ENCODE peak calls at places on chromosomes 16 and 17, in six cellular contexts. U, A, J, G, I and X are unnamed samples.

GRCh38 chr17:69047368-69048263 is 13.1 kb downstream of the ABCA9 start:
- DNase-seq in U (peak; percentile 70), A (no peak), J (peak; percentile 100), G (no peak), I (no peak), X (peak; percentile 75)

GRCh38 chr17:4209611-4210010 is 54.2 kb downstream of the ANKFY1 start:
- DNase-seq in U (no peak), A (no peak), J (no peak), G (no peak), I (no peak), X (no peak)

GRCh38 chr17:21302711-21303425 is 18.4 kb downstream of the MAP2K3 start:
- DNase-seq in U (no peak), A (no peak), J (no peak), G (no peak), I (no peak), X (no peak)

GRCh38 chr17:4920351-4921048 is 11.6 kb upstream of the GP1BA start:
- DNase-seq in U (no peak), A (no peak), J (peak; percentile 65), G (no peak), I (no peak), X (peak; percentile 38)

GRCh38 chr17:74427763-74428153 is 4.1 kb upstream of the GPRC5C start:
- DNase-seq in U (no peak), A (no peak), J (no peak), G (no peak), I (no peak), X (no peak)

GRCh38 chr16:72073831-72074230 is 10.8 kb downstream of the HPR start:
- DNase-seq in U (no peak), A (no peak), J (no peak), G (no peak), I (no peak), X (no peak)

GRCh38 chr17:34974794-34975428 is 5.4 kb upstream of the LIG3 start:
- DNase-seq in U (no peak), A (no peak), J (no peak), G (no peak), I (peak; percentile 6), X (no peak)

GRCh38 chr17:65886240-65886639 is 305.7 kb downstream of the CEP112 start:
- DNase-seq in U (no peak), A (no peak), J (no peak), G (no peak), I (no peak), X (peak; percentile 12)

GRCh38 chr17:80830020-80830780 is 161.4 kb upstream of the CHMP6 start:
- DNase-seq in U (no peak), A (no peak), J (no peak), G (no peak), I (no peak), X (no peak)

GRCh38 chr17:69567130-69567529 is 152.6 kb downstream of the MAP2K6 start:
- DNase-seq in U (no peak), A (no peak), J (no peak), G (no peak), I (no peak), X (peak; percentile 31)

DNA sequence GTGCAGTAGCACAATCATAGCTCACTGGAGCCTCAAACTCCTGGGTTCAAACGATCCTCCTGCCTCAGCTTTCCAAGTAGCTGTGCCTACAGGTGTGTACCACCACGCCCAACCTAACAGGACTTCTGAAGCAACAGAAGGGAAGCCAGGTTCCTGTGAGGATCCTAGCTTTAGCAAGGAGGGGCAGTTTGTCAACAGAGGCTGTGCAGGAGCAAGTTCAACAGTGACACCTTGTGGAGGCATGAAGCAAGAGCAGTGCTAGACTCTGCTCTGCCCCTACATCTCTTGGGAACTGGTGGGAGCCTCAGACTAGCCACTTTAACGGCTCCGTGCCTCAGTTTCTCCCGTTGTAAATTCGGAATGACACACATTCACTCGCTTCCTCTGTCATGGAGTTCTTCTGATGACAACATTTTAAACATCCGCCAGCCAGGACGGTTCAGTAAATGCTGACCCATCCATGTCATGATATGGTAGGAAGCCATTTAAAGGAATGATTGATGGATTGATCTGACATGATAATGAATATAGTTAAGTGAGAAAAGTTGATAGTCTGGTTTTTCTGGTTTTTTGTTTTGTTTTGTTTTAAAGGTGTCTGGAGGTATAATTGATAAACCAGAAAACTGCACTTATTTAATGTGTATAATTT is 218.7 kb downstream of the MRTFB start:
- DNase-seq in U (peak; percentile 70), A (no peak), J (peak; percentile 66), G (peak; percentile 64), I (peak; percentile 69), X (peak; percentile 24)
- TF ChIP-seq CEBPB in U (peak; percentile 32), A (no peak), J (no peak), G (no peak), I (peak; percentile 67), X (no peak)

GRCh38 chr17:29766796-29767327 is 144.2 kb upstream of the CORO6 start:
- DNase-seq in U (no peak), A (no peak), J (no peak), G (no peak), I (no peak), X (peak; percentile 5)

GRCh38 chr17:29763273-29763672 is 140.6 kb upstream of the CORO6 start:
- DNase-seq in U (no peak), A (no peak), J (no peak), G (no peak), I (no peak), X (no peak)

GRCh38 chr17:29760771-29761682 is 138.3 kb upstream of the CORO6 start:
- DNase-seq in U (no peak), A (peak; percentile 55), J (peak; percentile 60), G (no peak), I (peak; percentile 82), X (peak; percentile 83)

GRCh38 chr17:29764217-29764616 is 141.5 kb upstream of the CORO6 start:
- DNase-seq in U (no peak), A (no peak), J (no peak), G (no peak), I (no peak), X (no peak)

DNA sequence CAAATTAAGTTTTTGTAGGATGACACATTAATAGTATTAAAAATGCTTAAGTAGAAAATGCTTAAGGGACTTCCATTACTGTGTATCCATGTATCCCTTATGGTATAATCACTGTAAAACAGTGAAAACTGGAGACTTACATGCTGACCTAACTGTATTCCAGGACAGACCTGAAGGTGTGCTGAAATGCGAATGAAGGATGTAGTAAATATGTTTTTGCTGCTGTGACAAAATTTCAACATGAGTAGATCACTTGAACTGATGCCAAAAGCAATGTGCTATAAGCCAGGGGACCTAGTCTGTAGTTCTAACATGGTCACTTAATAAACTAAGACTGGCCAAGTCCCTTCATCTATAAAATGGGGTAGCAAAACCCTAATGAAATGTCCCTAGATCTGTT is 142.0 kb upstream of the CORO6 start:
- DNase-seq in U (no peak), A (no peak), J (no peak), G (no peak), I (no peak), X (no peak)
- H3K9ac ChIP-seq in U (no peak overlapping the region), A (no peak overlapping the region), J (no peak overlapping the region), G (no peak overlapping the region), I (no peak overlapping the region), X (no peak overlapping the region)

GRCh38 chr17:29732613-29733012 is 109.9 kb upstream of the CORO6 start:
- DNase-seq in U (no peak), A (no peak), J (no peak), G (peak; percentile 47), I (no peak), X (peak; percentile 9)
- TF ChIP-seq CEBPB in U (no peak), A (no peak), J (no peak), G (no peak), I (no peak), X (no peak)

GRCh38 chr17:17778308-17779014 is 58.3 kb downstream of the SREBF1 start:
- DNase-seq in U (no peak), A (no peak), J (no peak), G (no peak), I (no peak), X (peak; percentile 81)
- H3K9ac ChIP-seq in U (no peak overlapping the region), A (no peak overlapping the region), J (no peak overlapping the region), G (no peak overlapping the region), I (no peak overlapping the region), X (no peak overlapping the region)

GRCh38 chr16:22400899-22401298 is 26.5 kb upstream of the CDR2 start:
- DNase-seq in U (no peak), A (no peak), J (no peak), G (no peak), I (peak; percentile 22), X (no peak)
- TF ChIP-seq CEBPB in U (no peak), A (no peak), J (no peak), G (no peak), I (no peak), X (no peak)

DNA sequence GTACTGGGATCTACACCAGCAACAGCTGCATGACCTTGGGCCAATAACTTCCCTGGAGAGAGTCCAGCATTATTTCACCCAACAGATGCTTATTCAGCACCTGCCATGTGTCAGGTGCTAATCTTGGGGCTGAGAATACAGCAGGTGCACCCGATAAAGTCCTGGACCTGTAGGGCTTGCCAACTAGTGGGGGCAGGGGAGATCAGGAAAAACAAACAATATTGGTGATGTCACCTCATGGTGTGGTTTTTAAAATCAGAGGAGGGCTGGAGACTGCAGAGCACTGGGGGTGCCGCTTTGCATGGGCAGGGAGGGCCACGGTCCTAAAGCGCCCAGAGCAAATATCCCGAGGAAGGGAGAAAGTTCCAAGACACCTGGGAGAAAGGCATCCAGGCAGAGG is 218.8 kb downstream of the C16orf95 start:
- DNase-seq in U (no peak), A (no peak), J (no peak), G (no peak), I (no peak), X (no peak)
- H3K9ac ChIP-seq in U (no peak overlapping the region), A (no peak overlapping the region), J (no peak overlapping the region), G (no peak overlapping the region), I (no peak overlapping the region), X (no peak overlapping the region)

GRCh38 chr17:32516450-32516849 is 29.7 kb downstream of the CDK5R1 start:
- DNase-seq in U (no peak), A (no peak), J (no peak), G (no peak), I (no peak), X (no peak)
- TF ChIP-seq CEBPB in U (no peak), A (no peak), J (no peak), G (no peak), I (no peak), X (no peak)